ENCODE peak calls at places on chromosomes 7 and 10, in eight cellular contexts. P is astrocyte; T is spleen; X is lower lobe of right lung; H is IMR-90; V is CD4-positive, alpha-beta T cell; J is cardiac muscle cell; B is stomach. I is an unnamed sample.

GRCh38 chr10:74189999-74190421 is 39.0 kb downstream of the ADK start:
- DNase-seq in J (no peak), H (peak; percentile 93), X (no peak), V (peak; percentile 13), P (peak; percentile 90), T (no peak), B (no peak), I (peak; percentile 64)

GRCh38 chr7:34727464-34727995 is 69.5 kb downstream of the NPSR1 start:
- DNase-seq in X (no peak), J (no peak), T (no peak), V (no peak), H (no peak), B (no peak), P (no peak), I (no peak)

GRCh38 chr7:127809285-127809702 is 157.3 kb downstream of the SND1 start:
- DNase-seq in P (peak; percentile 67), X (no peak), B (no peak), H (peak; percentile 81), T (no peak), J (peak; percentile 35), V (no peak), I (no peak)

GRCh38 chr10:124263726-124264125 is 155.0 kb downstream of the OAT start:
- DNase-seq in P (no peak), V (no peak), J (no peak), X (peak; percentile 27), H (no peak), T (peak; percentile 32), B (no peak), I (no peak)

GRCh38 chr7:16491148-16491547 is 25.6 kb upstream of the SOSTDC1 start:
- DNase-seq in B (no peak), V (no peak), T (no peak), X (no peak), J (no peak), H (no peak), P (no peak), I (no peak)

GRCh38 chr10:80204801-80205477 is 398 bp downstream of the ANXA11 start:
- DNase-seq in X (peak; percentile 71), P (peak; percentile 25), T (no peak), H (peak; percentile 30), V (peak; percentile 33), B (peak; percentile 48), J (peak; percentile 33), I (peak; percentile 21)

GRCh38 chr7:120877706-120878105 is 19.8 kb upstream of the TSPAN12 start:
- DNase-seq in J (no peak), B (no peak), H (no peak), P (no peak), X (no peak), V (no peak), T (no peak), I (no peak)

GRCh38 chr7:45036801-45037200 is 36.8 kb downstream of the CCM2 start:
- DNase-seq in T (no peak), P (no peak), V (no peak), X (no peak), H (no peak), J (no peak), B (no peak), I (no peak)

GRCh38 chr7:112204776-112205347 is 1.3 kb downstream of the DOCK4 start:
- DNase-seq in B (no peak), X (no peak), V (no peak), P (no peak), H (no peak), T (no peak), J (no peak), I (peak; percentile 45)

GRCh38 chr10:74329873-74330272 is 178.9 kb downstream of the ADK start:
- DNase-seq in X (no peak), J (no peak), H (peak; percentile 49), V (no peak), P (peak; percentile 44), B (no peak), T (no peak), I (no peak)

GRCh38 chr10:124025152-124025551 is 68.2 kb downstream of the CHST15 start:
- DNase-seq in V (no peak), T (peak; percentile 58), J (no peak), P (no peak), B (no peak), H (no peak), X (no peak), I (no peak)

GRCh38 chr7:101817031-101817929 is at the start of gene CUX1:
- DNase-seq in P (no peak), B (peak; percentile 54), H (no peak), T (peak; percentile 90), X (peak; percentile 60), J (peak; percentile 52), V (peak; percentile 8), I (no peak)

GRCh38 chr10:24617771-24618396 is 105.8 kb downstream of the ARHGAP21 start:
- DNase-seq in J (peak; percentile 67), X (peak; percentile 58), H (peak; percentile 31), B (peak; percentile 68), P (peak; percentile 5), V (peak; percentile 33), T (no peak), I (peak; percentile 59)

GRCh38 chr10:17075510-17075909 is 54.1 kb downstream of the CUBN start:
- DNase-seq in H (peak; percentile 96), X (no peak), J (no peak), V (no peak), B (no peak), P (peak; percentile 95), T (no peak), I (peak; percentile 89)

GRCh38 chr10:70265032-70265689 is 18.6 kb downstream of the NPFFR1 start:
- DNase-seq in B (no peak), V (no peak), T (no peak), P (no peak), X (no peak), J (peak; percentile 62), H (no peak), I (no peak)

GRCh38 chr10:128875955-128876354 is 591.1 kb upstream of the MGMT start:
- DNase-seq in X (no peak), P (no peak), B (no peak), H (no peak), J (no peak), T (no peak), V (no peak), I (no peak)

GRCh38 chr7:99498546-99498944 is 1.5 kb downstream of the ZNF394 start:
- DNase-seq in B (no peak), P (no peak), X (no peak), J (no peak), T (peak; percentile 73), V (no peak), H (no peak), I (no peak)

GRCh38 chr7:57348646-57349269 is 101.2 kb upstream of the ZNF716 start:
- DNase-seq in H (no peak), T (no peak), J (no peak), P (no peak), X (no peak), B (no peak), V (no peak), I (no peak)

GRCh38 chr7:57354679-57355338 is 95.2 kb upstream of the ZNF716 start:
- DNase-seq in V (no peak), J (no peak), H (no peak), T (no peak), X (no peak), B (no peak), P (no peak), I (no peak)

DNA sequence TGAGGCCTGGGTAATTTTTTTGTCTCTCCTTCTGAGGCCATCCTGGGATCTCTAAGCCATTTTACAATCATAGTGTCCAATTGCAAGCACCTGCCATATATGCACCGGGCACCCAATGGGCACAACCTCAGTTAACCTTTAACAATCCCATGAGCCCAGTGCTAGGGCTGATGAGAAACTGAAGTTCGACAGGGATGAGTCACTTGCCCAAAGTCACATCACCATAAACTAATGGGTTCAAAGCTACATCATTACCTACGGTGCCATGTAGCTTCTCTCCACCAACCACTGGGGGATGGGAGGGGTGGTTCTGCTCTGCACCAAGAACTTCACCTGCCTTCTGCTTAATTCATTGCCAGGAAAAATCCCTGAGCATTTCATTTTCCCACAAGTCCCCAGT is 95.8 kb upstream of the ZNF716 start:
- DNase-seq in X (no peak), T (no peak), V (no peak), J (no peak), B (no peak), H (no peak), P (no peak), I (no peak)
- H3K9me3 ChIP-seq in X (peaks cover 4% of the 10 kb centered on the region), T (peaks cover 88% of the 10 kb centered on the region), V (peaks cover 13% of the 10 kb centered on the region), J (no peaks in the 10 kb centered on the region), B (peaks cover 95% of the 10 kb centered on the region), H (peaks cover 44% of the 10 kb centered on the region), P (peaks cover 8% of the 10 kb centered on the region), I (peaks cover 3% of the 10 kb centered on the region)

DNA sequence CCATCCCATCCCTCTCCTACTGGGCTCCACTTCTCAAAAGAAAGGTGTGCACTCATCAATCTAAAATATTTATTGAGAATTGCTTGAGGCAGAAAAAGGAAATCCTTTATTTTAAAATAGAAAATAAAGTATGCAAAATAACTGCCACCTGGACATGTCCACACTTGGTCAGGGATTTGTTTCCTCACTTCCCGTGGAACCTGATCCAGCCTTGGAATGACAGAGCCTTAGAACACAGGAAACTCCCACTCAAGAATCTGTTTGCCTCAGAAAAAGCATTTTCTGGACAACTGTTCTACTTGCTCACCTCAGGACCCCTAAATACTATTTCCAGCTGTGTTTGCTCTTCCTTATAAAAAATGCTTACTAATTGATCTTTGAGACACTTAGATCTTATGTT is 29.0 kb downstream of the AKR1C8 start:
- DNase-seq in T (no peak), X (no peak), H (no peak), P (no peak), B (no peak), V (no peak), J (no peak), I (no peak)
- H3K9me3 ChIP-seq in T (peaks cover 5% of the 10 kb centered on the region), X (peaks cover under 1% of the 10 kb centered on the region), H (no peaks in the 10 kb centered on the region), P (peaks cover 2% of the 10 kb centered on the region), B (peaks cover 11% of the 10 kb centered on the region), V (no peaks in the 10 kb centered on the region), J (no peaks in the 10 kb centered on the region), I (no peaks in the 10 kb centered on the region)

GRCh38 chr10:8060704-8061121 is 6.2 kb downstream of the GATA3 start:
- DNase-seq in B (no peak), X (no peak), H (no peak), P (no peak), J (no peak), V (no peak), T (no peak), I (peak; percentile 50)
- H3K9me3 ChIP-seq in B (no peaks in the 10 kb centered on the region), X (no peaks in the 10 kb centered on the region), H (peaks cover 1% of the 10 kb centered on the region), P (no peaks in the 10 kb centered on the region), J (no peaks in the 10 kb centered on the region), V (no peaks in the 10 kb centered on the region), T (no peaks in the 10 kb centered on the region), I (no peaks in the 10 kb centered on the region)

GRCh38 chr10:133088524-133089460 is 1.1 kb downstream of the ADGRA1 start:
- DNase-seq in V (no peak), T (no peak), H (no peak), B (no peak), P (no peak), J (peak; percentile 18), X (no peak), I (no peak)

GRCh38 chr10:133091316-133091715 is 3.6 kb downstream of the ADGRA1 start:
- DNase-seq in V (no peak), B (no peak), X (no peak), T (no peak), P (no peak), J (no peak), H (no peak), I (no peak)

GRCh38 chr10:133090101-133090500 is 2.4 kb downstream of the ADGRA1 start:
- DNase-seq in P (no peak), H (no peak), J (no peak), V (no peak), B (no peak), X (no peak), T (no peak), I (no peak)

GRCh38 chr10:133089461-133089800 is 1.7 kb downstream of the ADGRA1 start:
- DNase-seq in J (no peak), P (no peak), X (no peak), B (no peak), H (no peak), T (no peak), V (no peak), I (no peak)

GRCh38 chr10:133090654-133091053 is 2.9 kb downstream of the ADGRA1 start:
- DNase-seq in T (no peak), X (no peak), P (no peak), V (no peak), J (no peak), B (no peak), H (no peak), I (no peak)
- H3K9me3 ChIP-seq in T (no peaks in the 10 kb centered on the region), X (no peaks in the 10 kb centered on the region), P (no peaks in the 10 kb centered on the region), V (no peaks in the 10 kb centered on the region), J (no peaks in the 10 kb centered on the region), B (no peaks in the 10 kb centered on the region), H (no peaks in the 10 kb centered on the region), I (no peaks in the 10 kb centered on the region)

I was measured in endothelial cell of umbilical vein.